ENCODE peak calls at places on chromosomes 13 and 19, in seven cellular contexts. Z is dermis blood vessel endothelial cell; O is NCI-H1092 treated with DMSO at 0.1 percent for 48 hours; Y is activated naive CD4-positive, alpha-beta T cell treated with anti-CD3 and anti-CD28 coated beads for 36 hours; C is DMS79; E is GM20000; R is NCI-H226. F is an unnamed sample.

GRCh38 chr13:97873398-97873797 is 80.1 kb upstream of the IPO5 start:
- DNase-seq in Z (no peak), O (no peak), Y (no peak), C (no peak), E (no peak), R (no peak), F (no peak)

GRCh38 chr13:62251734-62252133 is 836.1 kb upstream of the PCDH20 start:
- DNase-seq in Z (no peak), O (no peak), Y (no peak), C (no peak), E (no peak), R (no peak), F (no peak)

GRCh38 chr13:40490086-40490723 is 176.2 kb downstream of the FOXO1 start:
- DNase-seq in Z (no peak), O (no peak), Y (peak; percentile 79), C (peak; percentile 78), E (no peak), R (no peak), F (no peak)

GRCh38 chr13:109706015-109706715 is 80.2 kb downstream of the IRS2 start:
- DNase-seq in Z (no peak), O (no peak), Y (no peak), C (no peak), E (no peak), R (no peak), F (no peak)

GRCh38 chr13:32840840-32841713 is 175.1 kb upstream of the KL start:
- DNase-seq in Z (no peak), O (peak; percentile 79), Y (no peak), C (peak; percentile 43), E (peak; percentile 45), R (no peak), F (peak; percentile 88)

GRCh38 chr13:30652746-30653145 is 35.0 kb downstream of the USPL1 start:
- DNase-seq in Z (no peak), O (no peak), Y (no peak), C (no peak), E (no peak), R (no peak), F (no peak)

GRCh38 chr13:66831317-66831716 is 398.8 kb downstream of the PCDH9 start:
- DNase-seq in Z (no peak), O (no peak), Y (no peak), C (no peak), E (no peak), R (no peak), F (no peak)

GRCh38 chr13:93265800-93266199 is 39.2 kb downstream of the GPC6 start:
- DNase-seq in Z (no peak), O (no peak), Y (no peak), C (no peak), E (no peak), R (no peak), F (no peak)

GRCh38 chr19:38559428-38560401 is 58.0 kb downstream of the MAP4K1 start:
- DNase-seq in Z (no peak), O (no peak), Y (peak; percentile 41), C (no peak), E (peak; percentile 77), R (peak; percentile 8), F (peak; percentile 96)

GRCh38 chr13:23842406-23842805 is 46.8 kb downstream of the MIPEP start:
- DNase-seq in Z (no peak), O (no peak), Y (no peak), C (no peak), E (no peak), R (no peak), F (no peak)

GRCh38 chr13:93927431-93927830 is 552.1 kb downstream of the DCT start:
- DNase-seq in Z (no peak), O (no peak), Y (no peak), C (no peak), E (no peak), R (no peak), F (no peak)

GRCh38 chr19:17136026-17136425 is 60.4 kb downstream of the MYO9B start:
- DNase-seq in Z (peak; percentile 29), O (no peak), Y (no peak), C (no peak), E (no peak), R (no peak), F (peak; percentile 26)

GRCh38 chr13:113545455-113545930 is 39.1 kb upstream of the TFDP1 start:
- DNase-seq in Z (peak; percentile 40), O (no peak), Y (no peak), C (no peak), E (no peak), R (no peak), F (no peak)

GRCh38 chr19:30046522-30046921 is 104.5 kb downstream of the URI1 start:
- DNase-seq in Z (peak; percentile 24), O (peak; percentile 5), Y (peak; percentile 12), C (peak; percentile 77), E (peak; percentile 41), R (no peak), F (peak; percentile 56)

GRCh38 chr13:73417012-73417615 is 358.3 kb downstream of the KLF5 start:
- DNase-seq in Z (peak; percentile 19), O (peak; percentile 14), Y (no peak), C (no peak), E (no peak), R (no peak), F (peak; percentile 31)

GRCh38 chr13:43558942-43559341 is 227.8 kb downstream of the ENOX1 start:
- DNase-seq in Z (no peak), O (no peak), Y (no peak), C (no peak), E (no peak), R (no peak), F (no peak)

GRCh38 chr19:41226053-41226873 is 7.2 kb downstream of the AXL start:
- DNase-seq in Z (peak; percentile 67), O (no peak), Y (peak; percentile 69), C (no peak), E (peak; percentile 64), R (peak; percentile 95), F (no peak)

GRCh38 chr19:19532806-19533701 is 4.3 kb downstream of the YJEFN3 start:
- DNase-seq in Z (no peak), O (no peak), Y (no peak), C (no peak), E (no peak), R (no peak), F (no peak)

GRCh38 chr13:32314968-32315254 is 252 bp downstream of the ZAR1L start:
- DNase-seq in Z (peak; percentile 64), O (no peak), Y (peak; percentile 71), C (peak; percentile 17), E (peak; percentile 67), R (peak; percentile 14), F (peak; percentile 75)

GRCh38 chr13:75495938-75496337 is 14.0 kb upstream of the TBC1D4 start:
- DNase-seq in Z (no peak), O (no peak), Y (no peak), C (no peak), E (no peak), R (peak; percentile 79), F (no peak)

GRCh38 chr19:1361601-1362384 is 21.9 kb upstream of the NDUFS7 start:
- DNase-seq in Z (peak; percentile 65), O (no peak), Y (no peak), C (no peak), E (no peak), R (no peak), F (no peak)

GRCh38 chr19:52070496-52070895 is 21.9 kb upstream of the ZNF432 start:
- DNase-seq in Z (no peak), O (no peak), Y (no peak), C (no peak), E (no peak), R (peak; percentile 51), F (no peak)

GRCh38 chr13:60114499-60115028 is 49.2 kb downstream of the DIAPH3 start:
- DNase-seq in Z (no peak), O (no peak), Y (no peak), C (no peak), E (no peak), R (no peak), F (no peak)

GRCh38 chr19:10290876-10291553 is 1.3 kb downstream of the ICAM5 start:
- DNase-seq in Z (no peak), O (no peak), Y (peak; percentile 48), C (no peak), E (peak; percentile 73), R (peak; percentile 57), F (peak; percentile 69)